ENCODE peak calls at places on chromosomes 4 and X, in five cellular contexts. T, C, F, I and M are unnamed samples.

GRCh38 chrX:130575831-130576404 is 174.1 kb downstream of the RBMX2 start:
- DNase-seq in T (peak; percentile 67), C (peak; percentile 32), F (peak; percentile 20), I (peak; percentile 25), M (peak; percentile 21)

GRCh38 chr4:136316961-136317360 is 1215.3 kb downstream of the PCDH18 start:
- DNase-seq in T (no peak), C (no peak), F (no peak), I (no peak), M (no peak)

GRCh38 chrX:115333446-115333845 is 43.9 kb downstream of the LUZP4 start:
- DNase-seq in T (peak; percentile 38), C (no peak), F (no peak), I (no peak), M (no peak)

GRCh38 chr4:2041234-2042130 is 17.6 kb upstream of the NAT8L start:
- DNase-seq in T (peak; percentile 57), C (peak; percentile 53), F (peak; percentile 68), I (peak; percentile 84), M (peak; percentile 80)

GRCh38 chr4:15343581-15343980 is 84.3 kb upstream of the C1QTNF7 start:
- DNase-seq in T (no peak), C (no peak), F (no peak), I (no peak), M (no peak)

GRCh38 chrX:119186763-119187162 is 49.3 kb upstream of the PGRMC1 start:
- DNase-seq in T (no peak), C (no peak), F (no peak), I (no peak), M (no peak)

GRCh38 chr4:120839624-120839973 is 82.9 kb downstream of the PRDM5 start:
- DNase-seq in T (no peak), C (no peak), F (no peak), I (no peak), M (no peak)

GRCh38 chr4:78926825-78927224 is 12.4 kb downstream of the PAQR3 start:
- DNase-seq in T (no peak), C (no peak), F (no peak), I (no peak), M (no peak)

GRCh38 chr4:2977116-2978097 is 14.0 kb downstream of the GRK4 start:
- DNase-seq in T (peak; percentile 53), C (peak; percentile 42), F (peak; percentile 41), I (no peak), M (no peak)

DNA sequence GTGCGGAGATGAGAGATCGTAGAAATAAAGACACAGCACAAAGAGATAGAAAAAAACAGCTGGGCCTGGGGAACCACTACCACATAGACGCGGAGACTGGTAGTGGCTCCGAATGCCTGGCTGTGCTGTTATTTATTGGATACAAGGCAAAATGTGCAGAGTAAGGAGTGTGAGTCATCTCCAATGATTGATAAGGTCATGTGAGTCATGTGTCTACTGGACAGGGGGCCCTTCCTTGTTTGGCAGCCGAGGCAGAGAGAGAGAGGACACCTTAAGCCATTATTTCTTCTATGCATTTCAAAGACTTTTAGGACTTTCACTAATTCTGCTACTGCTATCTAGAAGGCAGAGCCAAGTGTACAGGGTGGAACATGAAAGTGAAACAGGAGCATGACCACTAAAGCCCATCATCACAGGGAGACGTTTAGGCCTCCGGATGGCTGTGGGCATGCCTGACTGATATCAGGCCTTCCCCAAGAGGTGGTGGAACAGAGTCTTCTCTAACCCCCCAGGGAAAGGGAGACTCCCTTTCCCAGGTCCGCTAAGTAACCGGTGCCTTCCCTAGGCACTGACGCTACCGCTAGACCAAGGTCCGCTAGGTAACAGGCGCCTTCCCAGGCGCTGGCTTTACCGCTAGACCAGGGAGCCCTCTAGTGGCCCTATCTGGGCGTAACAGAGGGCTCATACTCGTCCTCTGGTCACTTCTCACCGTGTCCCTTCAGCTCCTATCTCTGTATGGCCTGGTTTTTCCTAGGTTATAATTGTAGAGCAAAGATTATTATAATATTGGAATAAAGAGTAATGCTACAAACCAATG is 921.5 kb upstream of the PCDH10 start:
- DNase-seq in T (peak; percentile 56), C (peak; percentile 18), F (no peak), I (peak; percentile 24), M (peak; percentile 76)
- TF ChIP-seq CTCF in T (peak; percentile 70), C (peak; percentile 55), F (peak; percentile 67), I (peak; percentile 23), M (peak; percentile 47)

DNA sequence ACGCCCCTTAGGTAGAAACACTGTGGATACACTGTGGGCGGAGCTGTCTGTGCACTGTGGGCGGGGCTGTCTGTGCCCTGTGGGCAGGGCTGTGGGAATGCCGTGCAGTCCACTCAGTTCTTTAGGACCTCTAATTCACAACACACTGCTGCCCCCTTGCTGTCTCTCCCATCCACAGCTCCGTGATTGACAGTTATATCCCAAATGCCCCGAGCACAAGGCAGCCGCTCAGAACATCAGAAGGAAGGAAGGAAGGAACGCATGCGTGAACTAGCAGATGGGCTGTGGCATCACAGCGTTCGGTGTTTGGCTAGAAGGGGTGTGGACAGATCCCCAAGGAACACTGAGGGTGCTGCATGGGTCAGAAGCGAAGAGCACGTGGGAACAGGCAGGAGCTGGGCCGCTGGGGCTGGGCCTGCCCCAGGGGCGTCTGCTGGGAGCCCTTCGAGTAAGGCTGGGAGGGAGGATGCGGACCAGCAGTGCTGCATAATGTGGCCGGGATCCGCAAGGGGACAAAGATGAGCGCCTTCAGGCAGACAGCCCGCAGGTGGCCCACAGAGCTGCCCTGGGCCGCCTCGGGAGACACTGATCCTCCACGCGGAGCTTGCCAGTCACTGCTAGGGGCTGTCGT is 29.8 kb downstream of the ACOX3 start:
- DNase-seq in T (peak; percentile 85), C (peak; percentile 59), F (peak; percentile 41), I (peak; percentile 70), M (peak; percentile 55)
- TF ChIP-seq CTCF in T (peak; percentile 67), C (peak; percentile 42), F (peak; percentile 40), I (no peak), M (no peak)

DNA sequence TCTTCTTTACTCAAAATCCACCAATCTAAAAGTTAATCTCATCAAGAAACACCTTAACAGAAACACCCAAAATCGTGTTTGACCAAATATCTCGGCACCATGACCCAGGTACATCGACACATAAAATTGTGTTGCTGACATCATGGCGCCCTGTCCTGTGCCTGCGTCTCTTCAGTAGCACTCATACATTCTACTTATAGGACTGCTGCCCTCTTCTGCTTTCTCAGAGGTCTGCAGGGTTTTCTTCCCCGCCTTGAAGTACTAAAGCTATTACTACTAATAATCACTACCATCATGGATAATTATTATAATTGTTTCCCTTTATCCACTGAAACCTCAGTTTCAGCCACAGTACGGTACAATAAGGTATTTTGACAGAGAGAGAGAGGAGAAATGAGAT is 1403.1 kb upstream of the TENM3 start:
- DNase-seq in T (peak; percentile 39), C (no peak), F (no peak), I (no peak), M (no peak)
- TF ChIP-seq CTCF in T (peak; percentile 47), C (no peak), F (peak; percentile 11), I (no peak), M (no peak)

DNA sequence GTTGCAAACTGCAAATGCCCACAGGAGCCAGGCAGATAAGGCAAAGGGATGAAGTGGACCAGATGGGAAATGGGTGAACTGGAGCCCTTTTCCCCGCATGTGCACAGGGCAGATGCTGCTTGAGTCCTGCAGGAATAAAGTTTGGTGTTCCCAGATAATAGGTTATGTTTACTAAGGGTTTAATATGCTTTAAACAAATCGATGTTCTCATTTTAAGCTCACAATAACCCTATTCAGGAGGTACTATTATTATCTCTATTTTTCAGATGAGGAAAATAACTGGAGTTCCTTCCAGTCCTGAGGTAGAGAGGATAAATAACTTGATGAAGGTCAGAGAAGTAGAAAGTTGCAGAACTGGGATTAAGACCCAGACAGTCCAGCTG is 77.3 kb downstream of the LRRC66 start:
- DNase-seq in T (no peak), C (no peak), F (no peak), I (no peak), M (no peak)
- TF ChIP-seq CTCF in T (no peak), C (no peak), F (no peak), I (no peak), M (no peak)

GRCh38 chr4:138438608-138439007 is 196.5 kb upstream of the SLC7A11 start:
- DNase-seq in T (peak; percentile 53), C (peak; percentile 28), F (no peak), I (no peak), M (no peak)
- TF ChIP-seq CTCF in T (no peak), C (no peak), F (no peak), I (no peak), M (no peak)

DNA sequence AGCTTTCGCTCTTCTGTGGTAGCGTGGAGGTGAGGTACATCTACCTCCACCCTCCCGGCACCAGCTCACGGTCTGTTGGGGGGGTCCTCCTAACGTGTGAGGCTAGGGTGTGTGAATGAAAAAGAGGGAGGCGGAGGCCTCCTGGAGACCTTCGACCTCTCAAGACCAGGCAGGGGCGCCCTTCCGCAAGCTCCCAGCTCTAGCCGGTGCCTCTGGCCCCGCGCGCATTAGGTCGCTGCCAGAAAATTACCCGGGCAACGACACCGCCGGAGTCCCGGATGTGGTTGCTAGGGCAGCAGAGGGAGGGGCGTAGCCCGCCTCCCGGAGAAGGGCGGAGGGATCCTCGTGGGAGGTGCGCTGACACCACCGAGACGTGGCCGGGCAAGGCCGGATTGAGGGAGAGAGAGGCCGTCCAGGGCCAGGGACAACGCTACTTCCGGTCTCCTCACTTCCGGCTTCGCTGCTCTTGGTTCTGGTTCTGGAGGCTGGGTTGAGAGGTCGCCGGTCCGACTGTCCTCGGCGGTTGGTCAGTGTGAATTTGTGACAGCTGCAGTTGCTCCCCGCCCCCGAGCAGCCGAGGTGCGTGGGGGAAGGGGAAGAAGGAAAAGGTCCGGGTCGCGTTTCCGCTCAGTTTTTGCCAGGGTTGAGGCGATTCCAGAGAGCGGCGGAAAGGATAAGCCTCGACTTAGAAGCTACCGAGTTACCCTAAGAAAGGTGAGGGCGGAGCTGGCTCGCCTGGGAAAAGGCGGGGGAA is at the start of the genes ARFIP1 and TIGD4:
- DNase-seq in T (peak; percentile 98), C (peak; percentile 97), F (peak; percentile 98), I (peak; percentile 99), M (peak; percentile 96)
- TF ChIP-seq CTCF in T (peak; percentile 27), C (peak; percentile 20), F (peak; percentile 58), I (no peak), M (peak; percentile 16)

GRCh38 chr4:162645381-162645780 is 481.6 kb upstream of the FSTL5 start:
- DNase-seq in T (peak; percentile 78), C (no peak), F (no peak), I (no peak), M (no peak)
- TF ChIP-seq CTCF in T (peak; percentile 53), C (no peak), F (no peak), I (peak; percentile 32), M (no peak)